ENCODE peak calls at places on chromosome 22, in four cellular contexts. One of them, this sample, is unnamed.

GRCh38 chr22:20977019-20977418 is 5.1 kb upstream of the LZTR1 start:
- DNase-seq in stomach: no peak
- DNase-seq in heart left ventricle: no peak
- DNase-seq in DND-41: no peak
- DNase-seq in this sample: no peak

GRCh38 chr22:26718905-26719304 is 61.5 kb downstream of the MIAT start:
- DNase-seq in heart left ventricle: no peak
- DNase-seq in stomach: no peak
- DNase-seq in DND-41: no peak
- DNase-seq in this sample: no peak

GRCh38 chr22:27476318-27476717 is 325.2 kb downstream of the MN1 start:
- DNase-seq in DND-41: no peak
- DNase-seq in heart left ventricle: no peak
- DNase-seq in stomach: no peak
- DNase-seq in this sample: no peak

GRCh38 chr22:37746366-37747089 is 49.7 kb downstream of the TRIOBP start:
- DNase-seq in stomach: no peak
- DNase-seq in heart left ventricle: peak; percentile 49
- DNase-seq in DND-41: peak; percentile 22
- DNase-seq in this sample: no peak

GRCh38 chr22:38461414-38462081 is 6.3 kb upstream of the KDELR3 start:
- DNase-seq in DND-41: peak; percentile 80
- DNase-seq in heart left ventricle: peak; percentile 91
- DNase-seq in stomach: peak; percentile 84
- DNase-seq in this sample: peak; percentile 83

GRCh38 chr22:35649026-35649553 is 844 bp downstream of the APOL6 start:
- DNase-seq in DND-41: peak; percentile 33
- DNase-seq in heart left ventricle: no peak
- DNase-seq in stomach: no peak
- DNase-seq in this sample: no peak

GRCh38 chr22:49966041-49966715 is 5.6 kb downstream of the PIM3 start:
- DNase-seq in stomach: peak; percentile 47
- DNase-seq in DND-41: no peak
- DNase-seq in heart left ventricle: peak; percentile 31
- DNase-seq in this sample: peak; percentile 25

GRCh38 chr22:31272522-31273446 is 19.5 kb downstream of the PIK3IP1 start:
- DNase-seq in DND-41: peak; percentile 49
- DNase-seq in heart left ventricle: no peak
- DNase-seq in stomach: peak; percentile 58
- DNase-seq in this sample: peak; percentile 64

GRCh38 chr22:21593406-21594232 is 26.1 kb downstream of the UBE2L3 start:
- DNase-seq in stomach: peak; percentile 38
- DNase-seq in heart left ventricle: peak; percentile 70
- DNase-seq in DND-41: no peak
- DNase-seq in this sample: no peak

GRCh38 chr22:42990131-42990838 is 24.7 kb downstream of the PACSIN2 start:
- DNase-seq in stomach: no peak
- DNase-seq in DND-41: no peak
- DNase-seq in heart left ventricle: no peak
- DNase-seq in this sample: no peak

GRCh38 chr22:23566716-23567475 is 13.2 kb downstream of the IGLL1 start:
- DNase-seq in heart left ventricle: no peak
- DNase-seq in stomach: no peak
- DNase-seq in DND-41: no peak
- DNase-seq in this sample: no peak
- H3K4me3 ChIP-seq in heart left ventricle: peak overlapping the region; percentile 46
- H3K4me3 ChIP-seq in stomach: peak overlapping the region; percentile 62
- H3K4me3 ChIP-seq in DND-41: no peak overlapping the region
- H3K4me3 ChIP-seq in this sample: no peak overlapping the region

DNA sequence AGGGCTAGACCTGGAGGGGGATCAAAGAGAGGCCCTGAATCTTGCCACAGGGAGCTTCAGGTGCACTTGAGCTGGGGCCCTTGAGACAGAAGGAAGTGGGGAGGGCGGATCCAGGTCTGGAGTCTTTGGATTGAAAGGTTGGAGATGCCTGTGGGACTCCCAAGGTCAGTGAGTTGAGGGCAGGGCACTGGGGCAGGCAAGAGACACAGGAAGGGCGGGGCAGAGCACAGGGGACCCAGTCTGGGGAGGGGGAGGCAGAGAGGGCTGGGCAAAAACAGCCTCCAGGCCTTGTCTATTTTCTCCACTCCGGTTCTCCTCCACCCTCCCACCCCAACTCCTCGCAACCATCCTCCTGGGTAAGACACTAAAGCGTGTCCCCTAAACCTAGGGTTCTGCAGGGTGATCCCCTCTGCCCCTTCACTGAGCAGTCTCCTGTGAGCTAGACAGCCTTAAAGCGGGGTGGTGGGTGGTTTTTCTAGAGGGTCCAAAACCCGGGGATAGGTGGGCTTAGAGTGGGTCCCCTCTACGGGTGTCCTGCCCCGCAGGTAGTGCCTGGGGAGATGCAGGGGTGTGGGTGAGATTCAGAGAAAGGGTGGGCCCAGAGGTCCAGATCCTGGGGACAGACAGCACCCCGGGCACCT is 38.6 kb upstream of the CELSR1 start:
- DNase-seq in stomach: no peak
- DNase-seq in heart left ventricle: peak; percentile 58
- DNase-seq in DND-41: no peak
- DNase-seq in this sample: peak; percentile 46
- H3K27ac ChIP-seq in stomach: peak overlapping the region; percentile 85
- H3K27ac ChIP-seq in heart left ventricle: peak overlapping the region; percentile 74
- H3K27ac ChIP-seq in DND-41: peak overlapping the region; percentile 4
- H3K27ac ChIP-seq in this sample: peak overlapping the region; percentile 90

GRCh38 chr22:47393191-47393590 is 630.7 kb downstream of the TBC1D22A start:
- DNase-seq in heart left ventricle: peak; percentile 19
- DNase-seq in DND-41: no peak
- DNase-seq in stomach: no peak
- DNase-seq in this sample: no peak
- H3K9me3 ChIP-seq in heart left ventricle: no peaks in the 10 kb centered on the region
- H3K9me3 ChIP-seq in DND-41: no peaks in the 10 kb centered on the region
- H3K9me3 ChIP-seq in stomach: no peaks in the 10 kb centered on the region
- H3K9me3 ChIP-seq in this sample: no peaks in the 10 kb centered on the region

DNA sequence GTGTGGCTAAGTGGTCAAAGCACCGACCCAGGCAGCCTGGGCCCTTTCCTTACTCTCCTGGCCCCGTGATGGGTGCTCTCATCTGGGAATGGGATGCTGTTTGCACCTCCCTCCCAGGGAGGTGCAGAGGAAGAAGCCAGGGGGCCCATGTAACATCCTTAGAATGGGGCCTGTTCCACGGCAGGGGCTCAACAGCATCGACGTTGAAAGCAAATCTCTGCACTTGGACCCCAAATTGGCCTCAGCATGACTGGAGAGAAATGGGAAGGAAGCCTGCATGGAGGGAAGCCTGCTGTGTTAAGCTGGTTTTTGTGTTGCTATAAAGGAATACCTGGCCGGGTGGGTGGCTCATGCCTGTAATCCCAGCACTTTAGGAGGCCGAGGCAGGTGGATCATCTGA is 1288.4 kb downstream of the TBC1D22A start:
- DNase-seq in heart left ventricle: no peak
- DNase-seq in stomach: no peak
- DNase-seq in DND-41: no peak
- DNase-seq in this sample: no peak
- H3K4me3 ChIP-seq in heart left ventricle: no peak overlapping the region
- H3K4me3 ChIP-seq in stomach: no peak overlapping the region
- H3K4me3 ChIP-seq in DND-41: no peak overlapping the region
- H3K4me3 ChIP-seq in this sample: no peak overlapping the region

DNA sequence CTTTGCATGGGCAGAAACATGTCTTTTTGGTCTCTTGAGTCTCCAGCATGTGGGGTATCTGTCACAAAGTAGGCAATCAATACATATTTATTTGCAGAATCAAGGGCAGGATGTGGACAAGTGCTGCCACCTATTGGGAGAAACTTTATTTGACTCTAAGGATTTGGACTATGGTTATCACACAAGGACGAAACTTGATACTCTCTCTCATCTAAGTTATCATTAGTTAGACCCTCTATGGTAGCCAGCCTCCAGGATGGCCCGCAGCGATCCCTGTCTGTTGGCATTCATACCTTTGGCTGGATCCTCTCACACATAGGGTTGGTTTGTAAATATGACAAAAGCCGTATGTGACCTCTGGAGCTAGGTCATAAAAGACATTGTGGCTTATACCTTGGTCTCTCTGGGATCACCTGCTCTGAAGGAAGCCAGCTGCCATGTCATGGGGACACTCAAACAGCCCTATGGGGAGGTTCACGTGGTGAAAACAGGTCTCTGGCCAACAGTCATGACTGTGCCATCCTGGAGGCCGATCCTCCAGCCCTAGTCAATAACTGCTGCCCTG is 1.1 kb upstream of the FBXO7 start:
- DNase-seq in heart left ventricle: peak; percentile 35
- DNase-seq in stomach: no peak
- DNase-seq in DND-41: peak; percentile 35
- DNase-seq in this sample: no peak
- H3K27ac ChIP-seq in heart left ventricle: no peak overlapping the region
- H3K27ac ChIP-seq in stomach: no peak overlapping the region
- H3K27ac ChIP-seq in DND-41: peak overlapping the region; percentile 77
- H3K27ac ChIP-seq in this sample: peak overlapping the region; percentile 92

This sample was measured in body of pancreas.